ENCODE peak calls at places on chromosomes 12 and 14, in four cellular contexts. One of them, this sample, is unnamed.

GRCh38 chr14:61330511-61330910 is 9.1 kb downstream of the PRKCH start:
- DNase-seq in thoracic aorta: no peak
- DNase-seq in WTC11: no peak
- DNase-seq in GM06990: peak
- DNase-seq in this sample: no peak

GRCh38 chr14:58298477-58298879 is at the start of gene ARID4A:
- DNase-seq in thoracic aorta: peak
- DNase-seq in GM06990: no peak
- DNase-seq in WTC11: peak
- DNase-seq in this sample: peak

GRCh38 chr14:106821119-106821518 is 1294.7 kb downstream of the TMEM121 start:
- DNase-seq in thoracic aorta: no peak
- DNase-seq in WTC11: no peak
- DNase-seq in GM06990: no peak
- DNase-seq in this sample: no peak

GRCh38 chr12:54360717-54361456 is 3.4 kb downstream of the GPR84 start:
- DNase-seq in thoracic aorta: no peak
- DNase-seq in GM06990: no peak
- DNase-seq in WTC11: peak
- DNase-seq in this sample: peak

GRCh38 chr12:31866523-31866922 is 92.7 kb upstream of the RESF1 start:
- DNase-seq in GM06990: no peak
- DNase-seq in WTC11: no peak
- DNase-seq in thoracic aorta: no peak
- DNase-seq in this sample: no peak

GRCh38 chr14:56855891-56856461 is 45.7 kb upstream of the OTX2 start:
- DNase-seq in WTC11: peak
- DNase-seq in thoracic aorta: no peak
- DNase-seq in GM06990: no peak
- DNase-seq in this sample: no peak

GRCh38 chr12:14393736-14394135 is 28.3 kb downstream of the ATF7IP start:
- DNase-seq in thoracic aorta: no peak
- DNase-seq in WTC11: no peak
- DNase-seq in GM06990: no peak
- DNase-seq in this sample: no peak

GRCh38 chr14:103314496-103315277 is 19.4 kb upstream of the EIF5 start:
- DNase-seq in WTC11: no peak
- DNase-seq in GM06990: no peak
- DNase-seq in thoracic aorta: no peak
- DNase-seq in this sample: no peak

GRCh38 chr14:55191101-55191880 is at the start of gene DLGAP5:
- DNase-seq in GM06990: peak
- DNase-seq in WTC11: peak
- DNase-seq in thoracic aorta: peak
- DNase-seq in this sample: peak

GRCh38 chr12:106049105-106049504 is 89.6 kb downstream of the NUAK1 start:
- DNase-seq in WTC11: no peak
- DNase-seq in GM06990: no peak
- DNase-seq in thoracic aorta: no peak
- DNase-seq in this sample: no peak

GRCh38 chr12:124423683-124424515 is 129.0 kb downstream of the RFLNA start:
- DNase-seq in GM06990: no peak
- DNase-seq in WTC11: no peak
- DNase-seq in thoracic aorta: no peak
- DNase-seq in this sample: peak

GRCh38 chr14:95156765-95157194 is 549 bp downstream of the DICER1 start:
- DNase-seq in WTC11: peak
- DNase-seq in thoracic aorta: no peak
- DNase-seq in GM06990: peak
- DNase-seq in this sample: peak

GRCh38 chr12:55745361-55746146 is 2.6 kb downstream of the GDF11 start:
- DNase-seq in thoracic aorta: no peak
- DNase-seq in GM06990: no peak
- DNase-seq in WTC11: peak
- DNase-seq in this sample: no peak

GRCh38 chr14:23707415-23707814 is 71.3 kb downstream of the DHRS2 start:
- DNase-seq in thoracic aorta: no peak
- DNase-seq in WTC11: no peak
- DNase-seq in GM06990: no peak
- DNase-seq in this sample: no peak

GRCh38 chr12:32455607-32456063 is 56.3 kb downstream of the FGD4 start:
- DNase-seq in WTC11: no peak
- DNase-seq in GM06990: no peak
- DNase-seq in thoracic aorta: no peak
- DNase-seq in this sample: no peak

DNA sequence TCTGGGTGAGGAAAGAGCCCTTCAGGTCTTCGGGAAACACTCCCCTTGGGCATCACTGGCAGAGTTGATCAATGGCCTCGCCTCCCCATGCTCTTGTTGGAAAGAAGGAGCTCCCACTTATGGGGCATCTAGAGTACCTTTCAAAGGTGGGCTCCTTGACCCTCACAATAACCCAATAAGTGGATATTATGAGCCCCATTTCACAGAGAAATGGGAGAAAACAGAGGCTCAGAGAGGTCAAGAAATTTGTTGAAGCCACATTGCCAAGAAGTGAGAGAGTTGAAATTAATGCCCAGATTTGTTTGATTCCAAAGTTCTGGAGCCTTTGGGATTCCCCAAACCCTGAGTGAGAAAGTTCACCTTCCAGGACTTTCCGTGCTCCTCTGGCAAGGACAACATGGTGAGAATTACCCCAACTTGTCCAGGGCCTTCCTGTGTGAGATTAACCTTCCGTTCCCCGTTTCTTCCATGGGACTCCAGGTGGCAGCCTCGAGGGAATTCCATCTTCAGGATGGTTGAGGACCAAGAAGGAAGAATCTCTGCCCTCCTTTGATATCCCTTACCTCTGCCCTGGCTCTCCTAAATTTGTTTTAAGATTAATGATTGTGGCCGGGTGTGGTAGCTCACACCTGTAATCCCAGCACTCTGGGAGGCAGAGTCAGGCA is 7.5 kb upstream of the CHD4 start:
- DNase-seq in WTC11: no peak
- DNase-seq in GM06990: no peak
- DNase-seq in thoracic aorta: no peak
- DNase-seq in this sample: no peak
- TF ChIP-seq CTCF in WTC11: no peak
- TF ChIP-seq CTCF in GM06990: no peak
- TF ChIP-seq CTCF in thoracic aorta: no peak
- TF ChIP-seq CTCF in this sample: no peak

GRCh38 chr12:84994436-84994835 is 41.6 kb downstream of the TSPAN19 start:
- DNase-seq in WTC11: no peak
- DNase-seq in thoracic aorta: no peak
- DNase-seq in GM06990: no peak
- DNase-seq in this sample: no peak
- TF ChIP-seq CTCF in WTC11: no peak
- TF ChIP-seq CTCF in thoracic aorta: no peak
- TF ChIP-seq CTCF in GM06990: no peak
- TF ChIP-seq CTCF in this sample: no peak

GRCh38 chr12:131586269-131586668 is 124.6 kb upstream of the SFSWAP start:
- DNase-seq in GM06990: no peak
- DNase-seq in WTC11: no peak
- DNase-seq in thoracic aorta: no peak
- DNase-seq in this sample: no peak

GRCh38 chr12:131589231-131589902 is 121.5 kb upstream of the SFSWAP start:
- DNase-seq in GM06990: no peak
- DNase-seq in WTC11: no peak
- DNase-seq in thoracic aorta: no peak
- DNase-seq in this sample: no peak

GRCh38 chr12:131586761-131587160 is 124.1 kb upstream of the SFSWAP start:
- DNase-seq in GM06990: no peak
- DNase-seq in thoracic aorta: no peak
- DNase-seq in WTC11: no peak
- DNase-seq in this sample: no peak

GRCh38 chr12:131589966-131590365 is 120.9 kb upstream of the SFSWAP start:
- DNase-seq in WTC11: no peak
- DNase-seq in GM06990: no peak
- DNase-seq in thoracic aorta: no peak
- DNase-seq in this sample: no peak

DNA sequence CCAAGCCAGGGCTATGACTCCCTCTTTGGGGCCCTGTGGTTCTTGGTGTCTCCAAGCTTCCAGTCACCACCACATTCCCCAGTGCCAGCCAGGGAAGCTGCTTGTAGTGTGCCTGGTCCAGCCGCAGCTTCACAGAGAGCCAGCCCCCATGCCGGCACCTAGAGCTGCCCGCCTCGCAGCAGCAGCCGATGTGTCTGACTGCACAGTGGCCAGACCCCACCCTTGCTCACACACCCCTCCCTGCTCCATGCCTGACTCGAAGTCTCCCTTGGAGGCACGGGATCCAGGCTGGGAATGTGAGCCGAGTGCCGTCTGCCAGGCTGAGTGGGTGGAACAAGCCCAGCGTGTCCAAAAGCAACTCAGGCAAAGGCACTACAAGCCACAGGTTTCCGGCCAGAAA is 123.3 kb upstream of the SFSWAP start:
- DNase-seq in WTC11: no peak
- DNase-seq in thoracic aorta: no peak
- DNase-seq in GM06990: no peak
- DNase-seq in this sample: no peak
- TF ChIP-seq CTCF in WTC11: no peak
- TF ChIP-seq CTCF in thoracic aorta: no peak
- TF ChIP-seq CTCF in GM06990: no peak
- TF ChIP-seq CTCF in this sample: no peak

DNA sequence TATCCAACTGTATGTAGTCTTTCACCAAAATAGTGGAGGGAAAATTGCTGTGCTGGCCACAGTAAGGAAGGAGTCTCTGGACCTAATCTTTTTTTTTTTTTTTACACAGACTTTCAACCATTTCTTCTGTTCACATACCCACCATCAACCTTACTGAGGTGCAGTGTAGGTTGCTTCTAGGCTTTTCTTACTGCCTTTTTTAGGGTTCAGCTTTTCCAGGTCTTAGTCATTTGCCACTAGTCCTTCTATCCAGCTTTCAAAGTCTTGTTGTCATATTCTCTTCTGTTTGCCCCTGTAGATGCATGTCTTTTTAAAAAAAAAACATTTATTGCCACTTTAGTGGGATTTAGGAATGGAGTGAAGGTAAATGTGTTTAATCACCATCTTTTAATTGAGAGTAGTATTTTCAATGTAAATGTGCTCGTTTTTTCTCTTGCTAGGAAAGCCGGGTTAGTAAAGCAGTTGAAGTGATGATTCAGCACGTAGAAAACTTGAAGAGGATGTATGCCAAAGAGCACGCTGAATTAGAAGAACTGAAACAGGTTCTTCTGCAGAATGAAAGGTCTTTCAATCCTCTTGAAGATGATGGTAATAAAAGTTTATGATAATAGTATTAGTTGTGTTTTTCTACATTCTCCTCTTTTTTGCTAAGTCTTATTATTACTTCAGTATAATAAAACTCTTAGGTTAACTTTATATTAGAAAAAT is 94.1 kb downstream of the DNAI7 start:
- DNase-seq in WTC11: no peak
- DNase-seq in GM06990: no peak
- DNase-seq in thoracic aorta: no peak
- DNase-seq in this sample: no peak
- TF ChIP-seq CTCF in WTC11: no peak
- TF ChIP-seq CTCF in GM06990: no peak
- TF ChIP-seq CTCF in thoracic aorta: no peak
- TF ChIP-seq CTCF in this sample: no peak

GRCh38 chr14:70857499-70857895 is 48.2 kb upstream of the MAP3K9 start:
- DNase-seq in GM06990: no peak
- DNase-seq in thoracic aorta: no peak
- DNase-seq in WTC11: no peak
- DNase-seq in this sample: no peak

GRCh38 chr14:70855486-70855885 is 46.2 kb upstream of the MAP3K9 start:
- DNase-seq in GM06990: no peak
- DNase-seq in thoracic aorta: no peak
- DNase-seq in WTC11: no peak
- DNase-seq in this sample: no peak

GRCh38 chr14:70856851-70857498 is 47.7 kb upstream of the MAP3K9 start:
- DNase-seq in WTC11: no peak
- DNase-seq in thoracic aorta: no peak
- DNase-seq in GM06990: no peak
- DNase-seq in this sample: no peak

GRCh38 chr14:70858641-70859040 is 48.6 kb upstream of the PCNX1 start:
- DNase-seq in GM06990: no peak
- DNase-seq in thoracic aorta: no peak
- DNase-seq in WTC11: peak
- DNase-seq in this sample: no peak
- TF ChIP-seq CTCF in GM06990: no peak
- TF ChIP-seq CTCF in thoracic aorta: no peak
- TF ChIP-seq CTCF in WTC11: no peak
- TF ChIP-seq CTCF in this sample: no peak

GRCh38 chr12:3961573-3961972 is 88.4 kb upstream of the PARP11 start:
- DNase-seq in thoracic aorta: no peak
- DNase-seq in WTC11: no peak
- DNase-seq in GM06990: no peak
- DNase-seq in this sample: no peak
- TF ChIP-seq CTCF in thoracic aorta: no peak
- TF ChIP-seq CTCF in WTC11: no peak
- TF ChIP-seq CTCF in GM06990: no peak
- TF ChIP-seq CTCF in this sample: no peak